ENCODE peak calls at places on chromosomes 11 and 22, in ten cellular contexts. One of them, this sample, is unnamed.

GRCh38 chr11:62842171-62842717 is 2.9 kb upstream of the WDR74 start:
- DNase-seq in spleen: peak; percentile 89
- DNase-seq in HCT116: no peak
- DNase-seq in sigmoid colon: peak; percentile 73
- DNase-seq in GM23338: peak; percentile 67
- DNase-seq in suprapubic skin: peak; percentile 75
- DNase-seq in endothelial cell of umbilical vein: no peak
- DNase-seq in stomach: peak; percentile 27
- DNase-seq in H1: no peak
- DNase-seq in transverse colon: peak; percentile 38
- DNase-seq in this sample: no peak

GRCh38 chr11:32435511-32435946 is at the start of gene WT1:
- DNase-seq in spleen: peak; percentile 78
- DNase-seq in HCT116: no peak
- DNase-seq in sigmoid colon: no peak
- DNase-seq in GM23338: peak; percentile 86
- DNase-seq in suprapubic skin: no peak
- DNase-seq in endothelial cell of umbilical vein: no peak
- DNase-seq in stomach: no peak
- DNase-seq in H1: no peak
- DNase-seq in transverse colon: no peak
- DNase-seq in this sample: no peak

GRCh38 chr11:17637901-17638300 is 81.5 kb upstream of the MYOD1 start:
- DNase-seq in spleen: no peak
- DNase-seq in HCT116: no peak
- DNase-seq in sigmoid colon: no peak
- DNase-seq in GM23338: no peak
- DNase-seq in suprapubic skin: no peak
- DNase-seq in endothelial cell of umbilical vein: no peak
- DNase-seq in stomach: no peak
- DNase-seq in H1: no peak
- DNase-seq in transverse colon: no peak
- DNase-seq in this sample: no peak

GRCh38 chr22:24953294-24954113 is 988 bp downstream of the KIAA1671 start:
- DNase-seq in spleen: no peak
- DNase-seq in HCT116: no peak
- DNase-seq in sigmoid colon: peak; percentile 69
- DNase-seq in GM23338: peak; percentile 44
- DNase-seq in suprapubic skin: no peak
- DNase-seq in endothelial cell of umbilical vein: peak; percentile 27
- DNase-seq in stomach: peak; percentile 64
- DNase-seq in H1: no peak
- DNase-seq in transverse colon: peak; percentile 58
- DNase-seq in this sample: no peak

GRCh38 chr11:109939176-109939810 is 153.9 kb upstream of the ZC3H12C start:
- DNase-seq in spleen: no peak
- DNase-seq in HCT116: peak; percentile 85
- DNase-seq in sigmoid colon: no peak
- DNase-seq in GM23338: peak; percentile 80
- DNase-seq in suprapubic skin: no peak
- DNase-seq in endothelial cell of umbilical vein: peak; percentile 80
- DNase-seq in stomach: no peak
- DNase-seq in H1: no peak
- DNase-seq in transverse colon: peak; percentile 11
- DNase-seq in this sample: no peak

GRCh38 chr11:71076021-71076420 is 176.4 kb downstream of the SHANK2 start:
- DNase-seq in spleen: no peak
- DNase-seq in HCT116: no peak
- DNase-seq in sigmoid colon: no peak
- DNase-seq in GM23338: no peak
- DNase-seq in suprapubic skin: no peak
- DNase-seq in endothelial cell of umbilical vein: no peak
- DNase-seq in stomach: no peak
- DNase-seq in H1: no peak
- DNase-seq in transverse colon: no peak
- DNase-seq in this sample: no peak

GRCh38 chr22:24791362-24791761 is 14.6 kb upstream of the SGSM1 start:
- DNase-seq in spleen: no peak
- DNase-seq in HCT116: no peak
- DNase-seq in sigmoid colon: no peak
- DNase-seq in GM23338: no peak
- DNase-seq in suprapubic skin: no peak
- DNase-seq in endothelial cell of umbilical vein: no peak
- DNase-seq in stomach: no peak
- DNase-seq in H1: no peak
- DNase-seq in transverse colon: no peak
- DNase-seq in this sample: no peak

GRCh38 chr11:123356539-123356938 is 73.5 kb upstream of the GRAMD1B start:
- DNase-seq in spleen: no peak
- DNase-seq in HCT116: no peak
- DNase-seq in sigmoid colon: no peak
- DNase-seq in GM23338: no peak
- DNase-seq in suprapubic skin: no peak
- DNase-seq in endothelial cell of umbilical vein: no peak
- DNase-seq in stomach: no peak
- DNase-seq in H1: no peak
- DNase-seq in transverse colon: no peak
- DNase-seq in this sample: no peak

GRCh38 chr11:69912911-69913451 is 93.8 kb upstream of the FGF3 start:
- DNase-seq in spleen: peak; percentile 55
- DNase-seq in HCT116: no peak
- DNase-seq in sigmoid colon: peak; percentile 20
- DNase-seq in GM23338: peak; percentile 51
- DNase-seq in suprapubic skin: peak; percentile 46
- DNase-seq in endothelial cell of umbilical vein: no peak
- DNase-seq in stomach: no peak
- DNase-seq in H1: no peak
- DNase-seq in transverse colon: peak; percentile 27
- DNase-seq in this sample: peak; percentile 47

GRCh38 chr11:86068138-86068861 is 584 bp downstream of the PICALM start:
- DNase-seq in spleen: peak; percentile 89
- DNase-seq in HCT116: no peak
- DNase-seq in sigmoid colon: peak; percentile 79
- DNase-seq in GM23338: peak; percentile 52
- DNase-seq in suprapubic skin: peak; percentile 69
- DNase-seq in endothelial cell of umbilical vein: peak; percentile 46
- DNase-seq in stomach: peak; percentile 32
- DNase-seq in H1: no peak
- DNase-seq in transverse colon: peak; percentile 41
- DNase-seq in this sample: peak; percentile 51

GRCh38 chr11:126157326-126158030 is 54.0 kb downstream of the RPUSD4 start:
- DNase-seq in spleen: peak; percentile 25
- DNase-seq in HCT116: no peak
- DNase-seq in sigmoid colon: no peak
- DNase-seq in GM23338: no peak
- DNase-seq in suprapubic skin: no peak
- DNase-seq in endothelial cell of umbilical vein: no peak
- DNase-seq in stomach: no peak
- DNase-seq in H1: no peak
- DNase-seq in transverse colon: no peak
- DNase-seq in this sample: no peak

GRCh38 chr22:50562523-50563409 is at the start of gene SYCE3:
- DNase-seq in spleen: peak; percentile 99
- DNase-seq in HCT116: peak; percentile 89
- DNase-seq in sigmoid colon: peak; percentile 98
- DNase-seq in GM23338: peak; percentile 98
- DNase-seq in suprapubic skin: peak; percentile 98
- DNase-seq in endothelial cell of umbilical vein: peak; percentile 73
- DNase-seq in stomach: peak; percentile 99
- DNase-seq in H1: peak; percentile 88
- DNase-seq in transverse colon: peak; percentile 99
- DNase-seq in this sample: peak; percentile 97

GRCh38 chr11:44269369-44270351 is 40.3 kb downstream of the ALX4 start:
- DNase-seq in spleen: peak; percentile 62
- DNase-seq in HCT116: no peak
- DNase-seq in sigmoid colon: no peak
- DNase-seq in GM23338: no peak
- DNase-seq in suprapubic skin: no peak
- DNase-seq in endothelial cell of umbilical vein: peak; percentile 79
- DNase-seq in stomach: no peak
- DNase-seq in H1: no peak
- DNase-seq in transverse colon: no peak
- DNase-seq in this sample: no peak

GRCh38 chr11:20599424-20600346 is at the start of gene SLC6A5:
- DNase-seq in spleen: no peak
- DNase-seq in HCT116: no peak
- DNase-seq in sigmoid colon: no peak
- DNase-seq in GM23338: peak; percentile 96
- DNase-seq in suprapubic skin: no peak
- DNase-seq in endothelial cell of umbilical vein: peak; percentile 14
- DNase-seq in stomach: no peak
- DNase-seq in H1: peak; percentile 49
- DNase-seq in transverse colon: no peak
- DNase-seq in this sample: no peak

GRCh38 chr11:95680169-95680929 is 109.2 kb downstream of the FAM76B start:
- DNase-seq in spleen: no peak
- DNase-seq in HCT116: no peak
- DNase-seq in sigmoid colon: no peak
- DNase-seq in GM23338: peak; percentile 6
- DNase-seq in suprapubic skin: no peak
- DNase-seq in endothelial cell of umbilical vein: peak; percentile 29
- DNase-seq in stomach: no peak
- DNase-seq in H1: no peak
- DNase-seq in transverse colon: no peak
- DNase-seq in this sample: no peak

GRCh38 chr11:98630736-98631135 is 390.0 kb upstream of the CNTN5 start:
- DNase-seq in spleen: no peak
- DNase-seq in HCT116: no peak
- DNase-seq in sigmoid colon: no peak
- DNase-seq in GM23338: peak; percentile 9
- DNase-seq in suprapubic skin: no peak
- DNase-seq in endothelial cell of umbilical vein: no peak
- DNase-seq in stomach: no peak
- DNase-seq in H1: no peak
- DNase-seq in transverse colon: no peak
- DNase-seq in this sample: no peak

GRCh38 chr11:108206171-108206570 is 16.3 kb downstream of the NPAT start:
- DNase-seq in spleen: no peak
- DNase-seq in HCT116: no peak
- DNase-seq in sigmoid colon: no peak
- DNase-seq in GM23338: no peak
- DNase-seq in suprapubic skin: no peak
- DNase-seq in endothelial cell of umbilical vein: no peak
- DNase-seq in stomach: no peak
- DNase-seq in H1: no peak
- DNase-seq in transverse colon: no peak
- DNase-seq in this sample: no peak

GRCh38 chr22:38030311-38031133 is 26.7 kb upstream of the PICK1 start:
- DNase-seq in spleen: no peak
- DNase-seq in HCT116: no peak
- DNase-seq in sigmoid colon: no peak
- DNase-seq in GM23338: peak; percentile 41
- DNase-seq in suprapubic skin: no peak
- DNase-seq in endothelial cell of umbilical vein: no peak
- DNase-seq in stomach: no peak
- DNase-seq in H1: no peak
- DNase-seq in transverse colon: peak; percentile 51
- DNase-seq in this sample: no peak
- H3K4me1 ChIP-seq in spleen: peaks cover 3% of the 10 kb centered on the region
- H3K4me1 ChIP-seq in HCT116: peaks cover 31% of the 10 kb centered on the region
- H3K4me1 ChIP-seq in sigmoid colon: peaks cover 40% of the 10 kb centered on the region
- H3K4me1 ChIP-seq in GM23338: peaks cover 17% of the 10 kb centered on the region
- H3K4me1 ChIP-seq in suprapubic skin: peaks cover 25% of the 10 kb centered on the region
- H3K4me1 ChIP-seq in endothelial cell of umbilical vein: peaks cover 12% of the 10 kb centered on the region
- H3K4me1 ChIP-seq in stomach: peaks cover 26% of the 10 kb centered on the region
- H3K4me1 ChIP-seq in H1: no peaks in the 10 kb centered on the region
- H3K4me1 ChIP-seq in transverse colon: peaks cover 19% of the 10 kb centered on the region
- H3K4me1 ChIP-seq in this sample: peaks cover 42% of the 10 kb centered on the region

GRCh38 chr11:67492069-67492727 is 9.4 kb downstream of the AIP start:
- DNase-seq in spleen: no peak
- DNase-seq in HCT116: no peak
- DNase-seq in sigmoid colon: no peak
- DNase-seq in GM23338: no peak
- DNase-seq in suprapubic skin: no peak
- DNase-seq in endothelial cell of umbilical vein: no peak
- DNase-seq in stomach: no peak
- DNase-seq in H1: no peak
- DNase-seq in transverse colon: no peak
- DNase-seq in this sample: no peak

GRCh38 chr11:67492801-67493547 is 10.1 kb downstream of the AIP start:
- DNase-seq in spleen: no peak
- DNase-seq in HCT116: no peak
- DNase-seq in sigmoid colon: peak; percentile 65
- DNase-seq in GM23338: peak; percentile 72
- DNase-seq in suprapubic skin: no peak
- DNase-seq in endothelial cell of umbilical vein: no peak
- DNase-seq in stomach: no peak
- DNase-seq in H1: no peak
- DNase-seq in transverse colon: no peak
- DNase-seq in this sample: no peak

GRCh38 chr11:67489860-67490726 is 7.3 kb downstream of the AIP start:
- DNase-seq in spleen: peak; percentile 74
- DNase-seq in HCT116: no peak
- DNase-seq in sigmoid colon: no peak
- DNase-seq in GM23338: no peak
- DNase-seq in suprapubic skin: no peak
- DNase-seq in endothelial cell of umbilical vein: no peak
- DNase-seq in stomach: no peak
- DNase-seq in H1: no peak
- DNase-seq in transverse colon: no peak
- DNase-seq in this sample: no peak

GRCh38 chr11:67490727-67491065 is 7.9 kb downstream of the AIP start:
- DNase-seq in spleen: peak; percentile 75
- DNase-seq in HCT116: no peak
- DNase-seq in sigmoid colon: no peak
- DNase-seq in GM23338: no peak
- DNase-seq in suprapubic skin: no peak
- DNase-seq in endothelial cell of umbilical vein: no peak
- DNase-seq in stomach: no peak
- DNase-seq in H1: no peak
- DNase-seq in transverse colon: no peak
- DNase-seq in this sample: no peak

GRCh38 chr11:67491276-67492068 is 8.6 kb downstream of the AIP start:
- DNase-seq in spleen: no peak
- DNase-seq in HCT116: no peak
- DNase-seq in sigmoid colon: no peak
- DNase-seq in GM23338: no peak
- DNase-seq in suprapubic skin: no peak
- DNase-seq in endothelial cell of umbilical vein: no peak
- DNase-seq in stomach: no peak
- DNase-seq in H1: no peak
- DNase-seq in transverse colon: no peak
- DNase-seq in this sample: no peak
- TF ChIP-seq POLR2AphosphoS5 in spleen: no peak
- TF ChIP-seq POLR2AphosphoS5 in HCT116: no peak
- TF ChIP-seq POLR2AphosphoS5 in sigmoid colon: no peak
- TF ChIP-seq POLR2AphosphoS5 in GM23338: no peak
- TF ChIP-seq POLR2AphosphoS5 in suprapubic skin: no peak
- TF ChIP-seq POLR2AphosphoS5 in endothelial cell of umbilical vein: no peak
- TF ChIP-seq POLR2AphosphoS5 in stomach: no peak
- TF ChIP-seq POLR2AphosphoS5 in H1: no peak
- TF ChIP-seq POLR2AphosphoS5 in transverse colon: no peak
- TF ChIP-seq POLR2AphosphoS5 in this sample: no peak

GRCh38 chr22:17097701-17098100 is 12.9 kb downstream of the IL17RA start:
- DNase-seq in spleen: peak; percentile 69
- DNase-seq in HCT116: no peak
- DNase-seq in sigmoid colon: peak; percentile 46
- DNase-seq in GM23338: no peak
- DNase-seq in suprapubic skin: no peak
- DNase-seq in endothelial cell of umbilical vein: no peak
- DNase-seq in stomach: no peak
- DNase-seq in H1: no peak
- DNase-seq in transverse colon: no peak
- DNase-seq in this sample: no peak
- H3K4me3 ChIP-seq in spleen: no peak overlapping the region
- H3K4me3 ChIP-seq in HCT116: no peak overlapping the region
- H3K4me3 ChIP-seq in sigmoid colon: no peak overlapping the region
- H3K4me3 ChIP-seq in GM23338: no peak overlapping the region
- H3K4me3 ChIP-seq in suprapubic skin: no peak overlapping the region
- H3K4me3 ChIP-seq in endothelial cell of umbilical vein: no peak overlapping the region
- H3K4me3 ChIP-seq in stomach: no peak overlapping the region
- H3K4me3 ChIP-seq in H1: no peak overlapping the region
- H3K4me3 ChIP-seq in transverse colon: no peak overlapping the region
- H3K4me3 ChIP-seq in this sample: no peak overlapping the region

GRCh38 chr11:1300569-1301187 is 8.8 kb downstream of the TOLLIP start:
- DNase-seq in spleen: peak; percentile 44
- DNase-seq in HCT116: no peak
- DNase-seq in sigmoid colon: no peak
- DNase-seq in GM23338: no peak
- DNase-seq in suprapubic skin: peak; percentile 54
- DNase-seq in endothelial cell of umbilical vein: no peak
- DNase-seq in stomach: peak; percentile 21
- DNase-seq in H1: no peak
- DNase-seq in transverse colon: no peak
- DNase-seq in this sample: no peak
- H3K4me1 ChIP-seq in spleen: peaks cover 18% of the 10 kb centered on the region
- H3K4me1 ChIP-seq in HCT116: peaks cover 2% of the 10 kb centered on the region
- H3K4me1 ChIP-seq in sigmoid colon: peaks cover 70% of the 10 kb centered on the region
- H3K4me1 ChIP-seq in GM23338: peaks cover 5% of the 10 kb centered on the region
- H3K4me1 ChIP-seq in suprapubic skin: peaks cover 75% of the 10 kb centered on the region
- H3K4me1 ChIP-seq in endothelial cell of umbilical vein: peaks cover 8% of the 10 kb centered on the region
- H3K4me1 ChIP-seq in stomach: peaks cover 89% of the 10 kb centered on the region
- H3K4me1 ChIP-seq in H1: no peaks in the 10 kb centered on the region
- H3K4me1 ChIP-seq in transverse colon: peaks cover 59% of the 10 kb centered on the region
- H3K4me1 ChIP-seq in this sample: no peaks in the 10 kb centered on the region

This sample was measured in breast epithelium.